ENCODE peak calls at places on chromosomes 1 and 21, in five cellular contexts. One of them, this sample, is unnamed.

GRCh38 chr21:45969921-45970673 is 11.5 kb upstream of the COL6A1 start:
- DNase-seq in NCI-H510A: no peak
- DNase-seq in thoracic aorta: no peak
- DNase-seq in AML-193: no peak
- DNase-seq in effector memory CD8-positive, alpha-beta T cell: no peak
- DNase-seq in this sample: no peak

GRCh38 chr1:209542585-209542984 is 40.9 kb upstream of the CAMK1G start:
- DNase-seq in effector memory CD8-positive, alpha-beta T cell: no peak
- DNase-seq in thoracic aorta: no peak
- DNase-seq in AML-193: no peak
- DNase-seq in NCI-H510A: no peak
- DNase-seq in this sample: no peak

GRCh38 chr21:45592208-45592619 is 50.0 kb upstream of the SLC19A1 start:
- DNase-seq in thoracic aorta: no peak
- DNase-seq in AML-193: no peak
- DNase-seq in NCI-H510A: no peak
- DNase-seq in effector memory CD8-positive, alpha-beta T cell: peak; percentile 41
- DNase-seq in this sample: no peak

GRCh38 chr1:92877792-92878191 is 46.0 kb downstream of the RPL5 start:
- DNase-seq in effector memory CD8-positive, alpha-beta T cell: peak; percentile 11
- DNase-seq in NCI-H510A: no peak
- DNase-seq in thoracic aorta: no peak
- DNase-seq in AML-193: no peak
- DNase-seq in this sample: no peak

GRCh38 chr1:93304716-93305138 is 41.0 kb upstream of the DR1 start:
- DNase-seq in effector memory CD8-positive, alpha-beta T cell: peak; percentile 50
- DNase-seq in AML-193: peak; percentile 45
- DNase-seq in thoracic aorta: peak; percentile 3
- DNase-seq in NCI-H510A: no peak
- DNase-seq in this sample: peak; percentile 23

GRCh38 chr1:43345119-43345518 is 7.5 kb downstream of the MPL start:
- DNase-seq in thoracic aorta: no peak
- DNase-seq in effector memory CD8-positive, alpha-beta T cell: no peak
- DNase-seq in NCI-H510A: no peak
- DNase-seq in AML-193: no peak
- DNase-seq in this sample: no peak

GRCh38 chr1:183970516-183971300 is 66.8 kb downstream of the COLGALT2 start:
- DNase-seq in thoracic aorta: no peak
- DNase-seq in AML-193: no peak
- DNase-seq in effector memory CD8-positive, alpha-beta T cell: no peak
- DNase-seq in NCI-H510A: no peak
- DNase-seq in this sample: no peak

GRCh38 chr1:173478099-173478555 is 992 bp downstream of the PRDX6 start:
- DNase-seq in effector memory CD8-positive, alpha-beta T cell: no peak
- DNase-seq in NCI-H510A: no peak
- DNase-seq in thoracic aorta: peak; percentile 18
- DNase-seq in AML-193: peak; percentile 11
- DNase-seq in this sample: peak; percentile 54

GRCh38 chr1:219904934-219905333 is 23.4 kb downstream of the SLC30A10 start:
- DNase-seq in NCI-H510A: no peak
- DNase-seq in thoracic aorta: no peak
- DNase-seq in effector memory CD8-positive, alpha-beta T cell: no peak
- DNase-seq in AML-193: no peak
- DNase-seq in this sample: no peak

GRCh38 chr1:47521034-47521871 is 83.4 kb downstream of the FOXD2 start:
- DNase-seq in AML-193: no peak
- DNase-seq in effector memory CD8-positive, alpha-beta T cell: no peak
- DNase-seq in NCI-H510A: no peak
- DNase-seq in thoracic aorta: peak; percentile 74
- DNase-seq in this sample: no peak

GRCh38 chr21:14917762-14918161 is 147.0 kb downstream of the NRIP1 start:
- DNase-seq in NCI-H510A: no peak
- DNase-seq in effector memory CD8-positive, alpha-beta T cell: no peak
- DNase-seq in AML-193: no peak
- DNase-seq in thoracic aorta: no peak
- DNase-seq in this sample: no peak

GRCh38 chr1:54885863-54886723 is 902 bp downstream of the DHCR24 start:
- DNase-seq in thoracic aorta: no peak
- DNase-seq in effector memory CD8-positive, alpha-beta T cell: no peak
- DNase-seq in NCI-H510A: peak; percentile 58
- DNase-seq in AML-193: no peak
- DNase-seq in this sample: peak; percentile 56

GRCh38 chr1:1021010-1021845 is 1.3 kb downstream of the AGRN start:
- DNase-seq in AML-193: no peak
- DNase-seq in effector memory CD8-positive, alpha-beta T cell: no peak
- DNase-seq in thoracic aorta: no peak
- DNase-seq in NCI-H510A: peak; percentile 62
- DNase-seq in this sample: peak; percentile 49

GRCh38 chr1:19661721-19662228 is 2.9 kb upstream of the HTR6 start:
- DNase-seq in effector memory CD8-positive, alpha-beta T cell: peak; percentile 67
- DNase-seq in AML-193: peak; percentile 56
- DNase-seq in NCI-H510A: no peak
- DNase-seq in thoracic aorta: no peak
- DNase-seq in this sample: peak; percentile 21

GRCh38 chr1:92826792-92827191 is 5.0 kb upstream of the RPL5 start:
- DNase-seq in AML-193: no peak
- DNase-seq in NCI-H510A: no peak
- DNase-seq in thoracic aorta: no peak
- DNase-seq in effector memory CD8-positive, alpha-beta T cell: no peak
- DNase-seq in this sample: no peak

GRCh38 chr1:167454929-167455785 is 63.2 kb downstream of the CD247 start:
- DNase-seq in NCI-H510A: peak; percentile 58
- DNase-seq in thoracic aorta: no peak
- DNase-seq in effector memory CD8-positive, alpha-beta T cell: peak; percentile 74
- DNase-seq in AML-193: peak; percentile 28
- DNase-seq in this sample: peak; percentile 60

GRCh38 chr1:39895096-39895495 is 6.6 kb downstream of the MYCL start:
- DNase-seq in NCI-H510A: peak; percentile 91
- DNase-seq in AML-193: no peak
- DNase-seq in thoracic aorta: no peak
- DNase-seq in effector memory CD8-positive, alpha-beta T cell: no peak
- DNase-seq in this sample: no peak

GRCh38 chr1:12144236-12144635 is 22.6 kb upstream of the TNFRSF1B start:
- DNase-seq in effector memory CD8-positive, alpha-beta T cell: no peak
- DNase-seq in thoracic aorta: no peak
- DNase-seq in AML-193: no peak
- DNase-seq in NCI-H510A: no peak
- DNase-seq in this sample: peak; percentile 79

GRCh38 chr21:35933466-35933865 is 126.9 kb downstream of the SETD4 start:
- DNase-seq in AML-193: peak; percentile 45
- DNase-seq in effector memory CD8-positive, alpha-beta T cell: no peak
- DNase-seq in thoracic aorta: peak; percentile 31
- DNase-seq in NCI-H510A: no peak
- DNase-seq in this sample: no peak

GRCh38 chr1:1212780-1213152 is 1.2 kb downstream of the TNFRSF4 start:
- DNase-seq in effector memory CD8-positive, alpha-beta T cell: peak; percentile 60
- DNase-seq in thoracic aorta: no peak
- DNase-seq in AML-193: peak; percentile 53
- DNase-seq in NCI-H510A: no peak
- DNase-seq in this sample: no peak

GRCh38 chr21:32806810-32807386 is 35.3 kb upstream of the PAXBP1 start:
- DNase-seq in NCI-H510A: no peak
- DNase-seq in AML-193: no peak
- DNase-seq in thoracic aorta: no peak
- DNase-seq in effector memory CD8-positive, alpha-beta T cell: no peak
- DNase-seq in this sample: no peak

GRCh38 chr21:44854664-44855446 is 18.6 kb downstream of the PTTG1IP start:
- DNase-seq in AML-193: no peak
- DNase-seq in thoracic aorta: no peak
- DNase-seq in NCI-H510A: no peak
- DNase-seq in effector memory CD8-positive, alpha-beta T cell: no peak
- DNase-seq in this sample: no peak

GRCh38 chr1:245070836-245071615 is 83.8 kb upstream of the KIF26B start:
- DNase-seq in thoracic aorta: no peak
- DNase-seq in AML-193: no peak
- DNase-seq in effector memory CD8-positive, alpha-beta T cell: no peak
- DNase-seq in NCI-H510A: no peak
- DNase-seq in this sample: no peak

GRCh38 chr1:228233136-228233535 is 25.3 kb downstream of the OBSCN start:
- DNase-seq in AML-193: no peak
- DNase-seq in thoracic aorta: no peak
- DNase-seq in NCI-H510A: no peak
- DNase-seq in effector memory CD8-positive, alpha-beta T cell: no peak
- DNase-seq in this sample: no peak

GRCh38 chr1:9324246-9325096 is 31.8 kb downstream of the SPSB1 start:
- DNase-seq in NCI-H510A: no peak
- DNase-seq in thoracic aorta: no peak
- DNase-seq in effector memory CD8-positive, alpha-beta T cell: no peak
- DNase-seq in AML-193: no peak
- DNase-seq in this sample: no peak

GRCh38 chr1:22738522-22738921 is 27.9 kb downstream of the EPHB2 start:
- DNase-seq in thoracic aorta: no peak
- DNase-seq in effector memory CD8-positive, alpha-beta T cell: no peak
- DNase-seq in AML-193: no peak
- DNase-seq in NCI-H510A: no peak
- DNase-seq in this sample: no peak

GRCh38 chr1:6423321-6423999 is 1.1 kb upstream of the ESPN start:
- DNase-seq in AML-193: peak; percentile 15
- DNase-seq in effector memory CD8-positive, alpha-beta T cell: peak; percentile 67
- DNase-seq in NCI-H510A: peak; percentile 79
- DNase-seq in thoracic aorta: no peak
- DNase-seq in this sample: peak; percentile 80

GRCh38 chr21:35198004-35198403 is 148.9 kb upstream of the RUNX1 start:
- DNase-seq in AML-193: no peak
- DNase-seq in effector memory CD8-positive, alpha-beta T cell: no peak
- DNase-seq in NCI-H510A: no peak
- DNase-seq in thoracic aorta: no peak
- DNase-seq in this sample: no peak

This sample was measured in ELF-1.